ENCODE peak calls at places on chromosomes 7 and 10, in ten cellular contexts. One of them, this sample, is unnamed.

GRCh38 chr10:83541096-83541495 is 598.2 kb upstream of the GHITM start:
- DNase-seq in adrenal gland: no peak
- DNase-seq in IMR-90: no peak
- DNase-seq in astrocyte of the cerebellum: no peak
- DNase-seq in hepatocyte: no peak
- DNase-seq in AG04449: no peak
- DNase-seq in RWPE1: no peak
- DNase-seq in uterus: no peak
- DNase-seq in colonic mucosa: no peak
- DNase-seq in WTC11: no peak
- DNase-seq in this sample: no peak

GRCh38 chr10:81838950-81839349 is 36.0 kb upstream of the NRG3 start:
- DNase-seq in adrenal gland: no peak
- DNase-seq in IMR-90: no peak
- DNase-seq in astrocyte of the cerebellum: no peak
- DNase-seq in hepatocyte: peak; percentile 12
- DNase-seq in AG04449: no peak
- DNase-seq in RWPE1: no peak
- DNase-seq in uterus: no peak
- DNase-seq in colonic mucosa: no peak
- DNase-seq in WTC11: peak; percentile 38
- DNase-seq in this sample: no peak

GRCh38 chr10:46523119-46523880 is 33.2 kb downstream of the GPRIN2 start:
- DNase-seq in adrenal gland: peak; percentile 37
- DNase-seq in IMR-90: no peak
- DNase-seq in astrocyte of the cerebellum: no peak
- DNase-seq in hepatocyte: no peak
- DNase-seq in AG04449: no peak
- DNase-seq in RWPE1: peak; percentile 94
- DNase-seq in uterus: no peak
- DNase-seq in colonic mucosa: peak; percentile 87
- DNase-seq in WTC11: peak; percentile 12
- DNase-seq in this sample: no peak

GRCh38 chr7:5758753-5759330 is 22.6 kb downstream of the RNF216 start:
- DNase-seq in adrenal gland: no peak
- DNase-seq in IMR-90: no peak
- DNase-seq in astrocyte of the cerebellum: no peak
- DNase-seq in hepatocyte: no peak
- DNase-seq in AG04449: no peak
- DNase-seq in RWPE1: no peak
- DNase-seq in uterus: no peak
- DNase-seq in colonic mucosa: no peak
- DNase-seq in WTC11: no peak
- DNase-seq in this sample: no peak

GRCh38 chr10:67663449-67664087 is 32.4 kb downstream of the CTNNA3 start:
- DNase-seq in adrenal gland: no peak
- DNase-seq in IMR-90: no peak
- DNase-seq in astrocyte of the cerebellum: no peak
- DNase-seq in hepatocyte: no peak
- DNase-seq in AG04449: no peak
- DNase-seq in RWPE1: no peak
- DNase-seq in uterus: no peak
- DNase-seq in colonic mucosa: no peak
- DNase-seq in WTC11: peak; percentile 11
- DNase-seq in this sample: no peak

GRCh38 chr7:14507617-14508016 is 394.9 kb downstream of the DGKB start:
- DNase-seq in adrenal gland: peak; percentile 52
- DNase-seq in IMR-90: no peak
- DNase-seq in astrocyte of the cerebellum: peak; percentile 31
- DNase-seq in hepatocyte: no peak
- DNase-seq in AG04449: no peak
- DNase-seq in RWPE1: peak; percentile 76
- DNase-seq in uterus: no peak
- DNase-seq in colonic mucosa: no peak
- DNase-seq in WTC11: no peak
- DNase-seq in this sample: peak; percentile 60

GRCh38 chr10:4270116-4270515 is 485.1 kb upstream of the KLF6 start:
- DNase-seq in adrenal gland: no peak
- DNase-seq in IMR-90: peak; percentile 92
- DNase-seq in astrocyte of the cerebellum: no peak
- DNase-seq in hepatocyte: peak; percentile 46
- DNase-seq in AG04449: peak; percentile 54
- DNase-seq in RWPE1: no peak
- DNase-seq in uterus: no peak
- DNase-seq in colonic mucosa: no peak
- DNase-seq in WTC11: no peak
- DNase-seq in this sample: no peak

GRCh38 chr7:379456-380225 is 89.7 kb downstream of the FOXL3 start:
- DNase-seq in adrenal gland: peak; percentile 22
- DNase-seq in IMR-90: no peak
- DNase-seq in astrocyte of the cerebellum: no peak
- DNase-seq in hepatocyte: no peak
- DNase-seq in AG04449: no peak
- DNase-seq in RWPE1: no peak
- DNase-seq in uterus: peak; percentile 15
- DNase-seq in colonic mucosa: peak; percentile 30
- DNase-seq in WTC11: peak; percentile 66
- DNase-seq in this sample: no peak

GRCh38 chr7:139871276-139871675 is 42.2 kb downstream of the TBXAS1 start:
- DNase-seq in adrenal gland: no peak
- DNase-seq in IMR-90: peak; percentile 78
- DNase-seq in astrocyte of the cerebellum: no peak
- DNase-seq in hepatocyte: no peak
- DNase-seq in AG04449: peak; percentile 17
- DNase-seq in RWPE1: no peak
- DNase-seq in uterus: no peak
- DNase-seq in colonic mucosa: no peak
- DNase-seq in WTC11: no peak
- DNase-seq in this sample: peak; percentile 79

GRCh38 chr10:11110499-11110898 is 92.8 kb downstream of the CELF2 start:
- DNase-seq in adrenal gland: no peak
- DNase-seq in IMR-90: no peak
- DNase-seq in astrocyte of the cerebellum: no peak
- DNase-seq in hepatocyte: no peak
- DNase-seq in AG04449: no peak
- DNase-seq in RWPE1: no peak
- DNase-seq in uterus: no peak
- DNase-seq in colonic mucosa: no peak
- DNase-seq in WTC11: no peak
- DNase-seq in this sample: peak; percentile 32

GRCh38 chr10:100621360-100622205 is 85.8 kb downstream of the HIF1AN start:
- DNase-seq in adrenal gland: no peak
- DNase-seq in IMR-90: peak; percentile 7
- DNase-seq in astrocyte of the cerebellum: no peak
- DNase-seq in hepatocyte: no peak
- DNase-seq in AG04449: no peak
- DNase-seq in RWPE1: no peak
- DNase-seq in uterus: no peak
- DNase-seq in colonic mucosa: no peak
- DNase-seq in WTC11: no peak
- DNase-seq in this sample: no peak

GRCh38 chr7:108001759-108002725 is 919 bp downstream of the LAMB1 start:
- DNase-seq in adrenal gland: no peak
- DNase-seq in IMR-90: peak; percentile 41
- DNase-seq in astrocyte of the cerebellum: no peak
- DNase-seq in hepatocyte: peak; percentile 45
- DNase-seq in AG04449: no peak
- DNase-seq in RWPE1: no peak
- DNase-seq in uterus: peak; percentile 60
- DNase-seq in colonic mucosa: no peak
- DNase-seq in WTC11: peak; percentile 29
- DNase-seq in this sample: no peak

GRCh38 chr7:71484381-71484780 is 352.4 kb downstream of the GALNT17 start:
- DNase-seq in adrenal gland: no peak
- DNase-seq in IMR-90: no peak
- DNase-seq in astrocyte of the cerebellum: no peak
- DNase-seq in hepatocyte: no peak
- DNase-seq in AG04449: no peak
- DNase-seq in RWPE1: no peak
- DNase-seq in uterus: no peak
- DNase-seq in colonic mucosa: no peak
- DNase-seq in WTC11: no peak
- DNase-seq in this sample: no peak

GRCh38 chr7:27576360-27576944 is 86.2 kb downstream of the HIBADH start:
- DNase-seq in adrenal gland: no peak
- DNase-seq in IMR-90: peak; percentile 46
- DNase-seq in astrocyte of the cerebellum: peak; percentile 23
- DNase-seq in hepatocyte: peak; percentile 70
- DNase-seq in AG04449: no peak
- DNase-seq in RWPE1: peak; percentile 56
- DNase-seq in uterus: no peak
- DNase-seq in colonic mucosa: no peak
- DNase-seq in WTC11: no peak
- DNase-seq in this sample: no peak

GRCh38 chr10:77501152-77501845 is 136.3 kb downstream of the KCNMA1 start:
- DNase-seq in adrenal gland: peak; percentile 49
- DNase-seq in IMR-90: peak; percentile 93
- DNase-seq in astrocyte of the cerebellum: no peak
- DNase-seq in hepatocyte: peak; percentile 62
- DNase-seq in AG04449: peak; percentile 82
- DNase-seq in RWPE1: peak; percentile 59
- DNase-seq in uterus: peak; percentile 40
- DNase-seq in colonic mucosa: no peak
- DNase-seq in WTC11: no peak
- DNase-seq in this sample: no peak

GRCh38 chr7:46486264-46487206 is 565.5 kb upstream of the IGFBP3 start:
- DNase-seq in adrenal gland: no peak
- DNase-seq in IMR-90: peak; percentile 88
- DNase-seq in astrocyte of the cerebellum: no peak
- DNase-seq in hepatocyte: peak; percentile 48
- DNase-seq in AG04449: peak; percentile 58
- DNase-seq in RWPE1: peak; percentile 60
- DNase-seq in uterus: peak; percentile 74
- DNase-seq in colonic mucosa: peak; percentile 40
- DNase-seq in WTC11: no peak
- DNase-seq in this sample: no peak

GRCh38 chr10:75211007-75211735 is 575 bp downstream of the VDAC2 start:
- DNase-seq in adrenal gland: peak; percentile 40
- DNase-seq in IMR-90: peak; percentile 57
- DNase-seq in astrocyte of the cerebellum: no peak
- DNase-seq in hepatocyte: peak; percentile 63
- DNase-seq in AG04449: no peak
- DNase-seq in RWPE1: peak; percentile 52
- DNase-seq in uterus: no peak
- DNase-seq in colonic mucosa: peak; percentile 70
- DNase-seq in WTC11: no peak
- DNase-seq in this sample: no peak

GRCh38 chr10:112053895-112054294 is 129.7 kb downstream of the GPAM start:
- DNase-seq in adrenal gland: no peak
- DNase-seq in IMR-90: no peak
- DNase-seq in astrocyte of the cerebellum: no peak
- DNase-seq in hepatocyte: no peak
- DNase-seq in AG04449: no peak
- DNase-seq in RWPE1: no peak
- DNase-seq in uterus: no peak
- DNase-seq in colonic mucosa: no peak
- DNase-seq in WTC11: no peak
- DNase-seq in this sample: no peak

GRCh38 chr7:105821527-105821926 is 54.9 kb downstream of the ATXN7L1 start:
- DNase-seq in adrenal gland: no peak
- DNase-seq in IMR-90: no peak
- DNase-seq in astrocyte of the cerebellum: no peak
- DNase-seq in hepatocyte: no peak
- DNase-seq in AG04449: no peak
- DNase-seq in RWPE1: no peak
- DNase-seq in uterus: no peak
- DNase-seq in colonic mucosa: no peak
- DNase-seq in WTC11: no peak
- DNase-seq in this sample: no peak

GRCh38 chr7:16465469-16466086 is at the start of gene SOSTDC1:
- DNase-seq in adrenal gland: no peak
- DNase-seq in IMR-90: no peak
- DNase-seq in astrocyte of the cerebellum: peak; percentile 22
- DNase-seq in hepatocyte: peak; percentile 61
- DNase-seq in AG04449: no peak
- DNase-seq in RWPE1: no peak
- DNase-seq in uterus: no peak
- DNase-seq in colonic mucosa: peak; percentile 54
- DNase-seq in WTC11: no peak
- DNase-seq in this sample: peak; percentile 43

GRCh38 chr7:117458977-117459583 is 20.7 kb upstream of the CFTR start:
- DNase-seq in adrenal gland: no peak
- DNase-seq in IMR-90: peak; percentile 44
- DNase-seq in astrocyte of the cerebellum: peak; percentile 23
- DNase-seq in hepatocyte: peak; percentile 52
- DNase-seq in AG04449: no peak
- DNase-seq in RWPE1: no peak
- DNase-seq in uterus: no peak
- DNase-seq in colonic mucosa: no peak
- DNase-seq in WTC11: no peak
- DNase-seq in this sample: no peak

GRCh38 chr10:43255644-43256431 is 11.0 kb downstream of the RASGEF1A start:
- DNase-seq in adrenal gland: peak; percentile 42
- DNase-seq in IMR-90: no peak
- DNase-seq in astrocyte of the cerebellum: no peak
- DNase-seq in hepatocyte: peak; percentile 41
- DNase-seq in AG04449: no peak
- DNase-seq in RWPE1: no peak
- DNase-seq in uterus: no peak
- DNase-seq in colonic mucosa: peak; percentile 28
- DNase-seq in WTC11: peak; percentile 74
- DNase-seq in this sample: no peak
- TF ChIP-seq CTCF in adrenal gland: no peak
- TF ChIP-seq CTCF in IMR-90: peak; percentile 38
- TF ChIP-seq CTCF in astrocyte of the cerebellum: peak; percentile 39
- TF ChIP-seq CTCF in hepatocyte: peak; percentile 22
- TF ChIP-seq CTCF in AG04449: peak; percentile 53
- TF ChIP-seq CTCF in RWPE1: peak; percentile 13
- TF ChIP-seq CTCF in uterus: no peak
- TF ChIP-seq CTCF in colonic mucosa: peak; percentile 28
- TF ChIP-seq CTCF in WTC11: peak; percentile 63
- TF ChIP-seq CTCF in this sample: peak; percentile 75

GRCh38 chr7:35241884-35242283 is 12.0 kb downstream of the TBX20 start:
- DNase-seq in adrenal gland: no peak
- DNase-seq in IMR-90: no peak
- DNase-seq in astrocyte of the cerebellum: no peak
- DNase-seq in hepatocyte: no peak
- DNase-seq in AG04449: no peak
- DNase-seq in RWPE1: no peak
- DNase-seq in uterus: no peak
- DNase-seq in colonic mucosa: no peak
- DNase-seq in WTC11: no peak
- DNase-seq in this sample: no peak
- TF ChIP-seq CTCF in adrenal gland: no peak
- TF ChIP-seq CTCF in IMR-90: no peak
- TF ChIP-seq CTCF in astrocyte of the cerebellum: no peak
- TF ChIP-seq CTCF in hepatocyte: no peak
- TF ChIP-seq CTCF in AG04449: peak; percentile 26
- TF ChIP-seq CTCF in RWPE1: no peak
- TF ChIP-seq CTCF in uterus: no peak
- TF ChIP-seq CTCF in colonic mucosa: no peak
- TF ChIP-seq CTCF in WTC11: no peak
- TF ChIP-seq CTCF in this sample: peak; percentile 74

GRCh38 chr7:30412810-30413504 is 65.6 kb downstream of the NOD1 start:
- DNase-seq in adrenal gland: peak; percentile 59
- DNase-seq in IMR-90: peak; percentile 83
- DNase-seq in astrocyte of the cerebellum: peak; percentile 85
- DNase-seq in hepatocyte: peak; percentile 82
- DNase-seq in AG04449: peak; percentile 50
- DNase-seq in RWPE1: peak; percentile 68
- DNase-seq in uterus: no peak
- DNase-seq in colonic mucosa: no peak
- DNase-seq in WTC11: no peak
- DNase-seq in this sample: peak; percentile 76
- TF ChIP-seq CTCF in adrenal gland: peak; percentile 52
- TF ChIP-seq CTCF in IMR-90: peak; percentile 78
- TF ChIP-seq CTCF in astrocyte of the cerebellum: peak; percentile 54
- TF ChIP-seq CTCF in hepatocyte: peak; percentile 76
- TF ChIP-seq CTCF in AG04449: peak; percentile 50
- TF ChIP-seq CTCF in RWPE1: peak; percentile 71
- TF ChIP-seq CTCF in uterus: peak; percentile 66
- TF ChIP-seq CTCF in colonic mucosa: peak; percentile 35
- TF ChIP-seq CTCF in WTC11: no peak
- TF ChIP-seq CTCF in this sample: peak; percentile 56

GRCh38 chr7:154872811-154873570 is 129.9 kb downstream of the PAXIP1 start:
- DNase-seq in adrenal gland: no peak
- DNase-seq in IMR-90: no peak
- DNase-seq in astrocyte of the cerebellum: no peak
- DNase-seq in hepatocyte: no peak
- DNase-seq in AG04449: no peak
- DNase-seq in RWPE1: no peak
- DNase-seq in uterus: no peak
- DNase-seq in colonic mucosa: no peak
- DNase-seq in WTC11: no peak
- DNase-seq in this sample: no peak
- TF ChIP-seq CTCF in adrenal gland: no peak
- TF ChIP-seq CTCF in IMR-90: no peak
- TF ChIP-seq CTCF in astrocyte of the cerebellum: no peak
- TF ChIP-seq CTCF in hepatocyte: no peak
- TF ChIP-seq CTCF in AG04449: no peak
- TF ChIP-seq CTCF in RWPE1: no peak
- TF ChIP-seq CTCF in uterus: no peak
- TF ChIP-seq CTCF in colonic mucosa: no peak
- TF ChIP-seq CTCF in WTC11: no peak
- TF ChIP-seq CTCF in this sample: no peak